ENCODE peak calls at places on chromosomes 4 and X, in ten cellular contexts. H is lower leg skin, F is neural crest cell, A is IMR-90, W is stomach, S is adrenal gland, P is cardiac muscle cell, V is tibial artery, X is WTC11, M is foreskin fibroblast. E is an unnamed sample.

GRCh38 chr4:104451573-104451972 is 43.1 kb downstream of the CXXC4 start:
- DNase-seq in A (no peak), P (peak; percentile 48), V (no peak), W (no peak), X (no peak), S (no peak), M (no peak), F (no peak), H (no peak), E (no peak)

GRCh38 chr4:13766722-13767495 is 139.4 kb upstream of the BOD1L1 start:
- DNase-seq in H (no peak), F (no peak), P (no peak), W (no peak), S (no peak), X (no peak), A (no peak), V (no peak), M (peak; percentile 36), E (no peak)

GRCh38 chr4:184359905-184360304 is 114.4 kb downstream of the IRF2 start:
- DNase-seq in P (no peak), H (no peak), X (no peak), V (no peak), A (no peak), W (no peak), S (no peak), F (no peak), M (peak; percentile 39), E (no peak)

GRCh38 chr4:6273661-6273990 is 4.0 kb downstream of the WFS1 start:
- DNase-seq in H (no peak), P (no peak), A (no peak), M (no peak), F (no peak), W (no peak), S (no peak), V (no peak), X (no peak), E (no peak)

GRCh38 chrX:11558972-11559371 is 106.7 kb downstream of the ARHGAP6 start:
- DNase-seq in W (peak; percentile 29), F (no peak), H (no peak), P (no peak), S (no peak), M (no peak), A (no peak), X (peak; percentile 39), V (no peak), E (no peak)

GRCh38 chr4:105474110-105474518 is 252 bp upstream of the PPA2 start:
- DNase-seq in P (no peak), S (no peak), M (peak; percentile 96), V (peak; percentile 92), A (peak; percentile 77), H (peak; percentile 96), W (peak; percentile 92), F (peak; percentile 82), X (peak; percentile 86), E (peak; percentile 91)

GRCh38 chr4:76563804-76564468 is 128.9 kb downstream of the SHROOM3 start:
- DNase-seq in W (no peak), M (no peak), V (no peak), F (no peak), H (no peak), P (peak; percentile 28), A (no peak), S (no peak), X (no peak), E (no peak)

GRCh38 chr4:186669735-186670134 is 53.9 kb downstream of the FAT1 start:
- DNase-seq in P (peak; percentile 58), S (no peak), W (no peak), M (no peak), V (no peak), A (no peak), X (no peak), H (no peak), F (no peak), E (no peak)

GRCh38 chr4:55055529-55055928 is 69.9 kb downstream of the KDR start:
- DNase-seq in V (no peak), X (no peak), A (no peak), P (no peak), S (no peak), F (no peak), H (no peak), W (no peak), M (no peak), E (no peak)

GRCh38 chrX:18828832-18829404 is 121.5 kb downstream of the PPEF1 start:
- DNase-seq in H (no peak), M (peak; percentile 4), A (no peak), P (no peak), F (no peak), V (no peak), S (no peak), W (no peak), X (no peak), E (no peak)

GRCh38 chr4:65670331-65671031 is at the start of gene EPHA5:
- DNase-seq in S (peak; percentile 21), M (peak; percentile 11), V (peak; percentile 69), W (peak; percentile 66), P (peak; percentile 86), A (peak; percentile 41), X (peak; percentile 85), F (peak; percentile 64), H (peak; percentile 88), E (peak; percentile 77)

DNA sequence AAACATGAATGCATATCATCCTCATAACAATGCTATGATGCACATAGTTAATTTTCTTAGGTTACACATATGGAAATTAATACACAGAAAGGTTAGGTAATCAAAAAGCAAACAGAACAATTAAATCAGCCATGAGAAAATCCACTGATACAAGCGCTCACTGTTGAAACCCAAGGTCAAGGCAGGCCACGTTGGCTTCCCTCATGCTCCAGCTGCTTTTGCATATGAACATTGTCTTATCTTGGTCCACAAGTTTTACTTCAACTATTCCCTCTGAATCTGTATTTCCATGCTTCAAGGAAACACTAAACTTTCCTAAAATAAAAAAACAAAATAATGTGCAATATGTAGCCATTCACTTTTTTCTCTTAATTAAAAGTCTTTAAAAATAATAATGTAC is 34.5 kb upstream of the PLA2G12A start:
- DNase-seq in S (no peak), P (no peak), V (no peak), X (no peak), A (no peak), F (no peak), H (no peak), W (no peak), M (no peak), E (no peak)
- TF ChIP-seq CTCF in S (no peak), P (no peak), V (no peak), X (no peak), A (no peak), F (no peak), H (no peak), W (no peak), M (no peak), E (no peak)

DNA sequence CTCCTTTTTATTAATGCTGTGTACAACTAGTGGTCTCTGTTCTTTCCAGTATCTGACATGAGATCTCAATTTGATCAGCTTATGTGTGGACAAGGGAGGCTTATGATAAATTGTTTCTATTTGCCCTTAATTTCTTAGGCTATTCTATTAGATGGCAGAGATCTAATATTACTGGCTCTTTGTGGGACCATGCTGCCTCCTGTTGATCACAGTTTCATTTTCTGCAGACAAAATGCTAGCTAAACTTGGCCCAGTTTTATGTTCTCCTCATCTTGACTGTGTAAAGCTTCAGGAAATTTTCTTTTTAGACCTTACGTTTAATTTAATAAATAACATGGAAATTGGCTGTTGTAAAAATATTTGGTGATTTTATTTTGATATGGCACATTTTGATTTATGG is 627.1 kb upstream of the AADAT start:
- DNase-seq in H (no peak), F (no peak), V (no peak), X (no peak), P (no peak), W (no peak), A (no peak), S (no peak), M (peak; percentile 1), E (no peak)
- TF ChIP-seq CTCF in H (no peak), F (no peak), V (no peak), X (no peak), P (no peak), W (no peak), A (no peak), S (no peak), M (no peak), E (no peak)

GRCh38 chr4:115537387-115537786 is 424.0 kb upstream of the NDST4 start:
- DNase-seq in A (no peak), V (no peak), X (no peak), P (no peak), M (peak; percentile 6), S (no peak), W (no peak), F (no peak), H (no peak), E (no peak)
- TF ChIP-seq CTCF in A (no peak), V (peak; percentile 24), X (no peak), P (no peak), M (no peak), S (no peak), W (no peak), F (no peak), H (no peak), E (peak; percentile 36)

DNA sequence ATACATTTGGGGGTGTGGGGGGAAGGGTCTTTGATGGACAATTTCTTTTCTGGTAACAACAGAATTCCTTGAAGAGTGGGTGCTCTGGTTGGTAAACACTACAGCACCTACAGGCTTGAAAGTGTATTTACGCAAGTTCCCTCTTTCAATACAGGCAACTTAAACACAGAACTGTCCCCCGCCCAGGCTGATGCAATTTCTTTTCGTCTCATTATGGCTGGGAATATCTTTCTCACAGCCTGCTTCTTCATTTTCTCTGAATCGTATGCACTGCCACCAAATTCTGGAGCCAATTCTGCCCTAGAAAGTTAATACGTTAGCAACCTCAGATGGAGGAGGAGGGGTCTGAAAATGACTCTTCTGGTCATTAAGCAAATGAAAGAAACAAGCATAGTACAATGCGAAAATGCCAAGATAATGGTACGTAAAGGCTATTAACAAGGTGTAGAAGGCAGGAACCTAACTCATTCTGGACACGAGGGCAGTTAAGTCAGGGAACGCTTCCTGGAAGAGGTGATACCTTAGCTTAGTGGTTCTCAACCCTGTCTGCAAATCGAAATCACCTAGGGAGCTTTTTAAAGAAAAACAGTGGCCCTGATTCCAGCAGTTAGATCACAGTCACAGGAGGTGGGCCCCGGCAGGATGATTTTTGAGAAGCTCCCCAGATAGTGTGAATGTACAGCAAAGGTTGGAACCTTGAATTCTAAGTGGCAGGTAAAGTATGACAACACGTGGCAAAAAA is 1.0 kb downstream of the AGA start:
- DNase-seq in X (no peak), H (no peak), S (no peak), W (no peak), A (peak; percentile 28), P (no peak), F (no peak), M (peak; percentile 58), V (no peak), E (no peak)
- TF ChIP-seq CTCF in X (no peak), H (no peak), S (no peak), W (no peak), A (no peak), P (peak; percentile 14), F (peak; percentile 39), M (no peak), V (no peak), E (peak; percentile 56)

GRCh38 chrX:102651968-102652744 is 873 bp downstream of the GPRASP1 start:
- DNase-seq in V (peak; percentile 69), M (peak; percentile 55), A (peak; percentile 29), S (peak; percentile 59), H (no peak), X (peak; percentile 35), F (peak; percentile 6), W (no peak), P (peak; percentile 15), E (no peak)
- TF ChIP-seq CTCF in V (peak; percentile 53), M (peak; percentile 44), A (peak; percentile 55), S (peak; percentile 28), H (no peak), X (peak; percentile 12), F (peak; percentile 67), W (peak; percentile 27), P (peak; percentile 67), E (peak; percentile 71)

E was measured in type B pancreatic cell.